ENCODE peak calls at places on chromosomes 7 and 10, in six cellular contexts. O, G, Z, V, E and I are unnamed samples.

GRCh38 chr7:135253851-135254815 is 20.5 kb downstream of the STRA8 start:
- DNase-seq in O (no peak), G (no peak), Z (peak; percentile 88), V (peak; percentile 66), E (no peak), I (no peak)

GRCh38 chr10:30980951-30981616 is 50.6 kb downstream of the ZNF438 start:
- DNase-seq in O (no peak), G (no peak), Z (peak; percentile 91), V (peak; percentile 86), E (peak; percentile 34), I (no peak)

GRCh38 chr7:140724706-140725105 is 28.2 kb downstream of the NDUFB2 start:
- DNase-seq in O (no peak), G (no peak), Z (no peak), V (no peak), E (no peak), I (no peak)

GRCh38 chr10:118563373-118563890 is 32.0 kb downstream of the PRLHR start:
- DNase-seq in O (no peak), G (no peak), Z (no peak), V (no peak), E (no peak), I (no peak)

GRCh38 chr10:103884681-103885139 is 29.3 kb upstream of the SH3PXD2A start:
- DNase-seq in O (peak; percentile 81), G (no peak), Z (no peak), V (peak; percentile 72), E (peak; percentile 21), I (peak; percentile 79)

GRCh38 chr7:132411142-132411541 is 165.1 kb downstream of the PLXNA4 start:
- DNase-seq in O (no peak), G (no peak), Z (no peak), V (no peak), E (no peak), I (no peak)

GRCh38 chr7:29224726-29225125 is 30.2 kb downstream of the CHN2 start:
- DNase-seq in O (no peak), G (no peak), Z (no peak), V (no peak), E (no peak), I (no peak)

GRCh38 chr7:141477866-141478265 is 73.3 kb upstream of the AGK start:
- DNase-seq in O (no peak), G (no peak), Z (no peak), V (no peak), E (no peak), I (no peak)

GRCh38 chr7:51455513-51455912 is 138.9 kb upstream of the COBL start:
- DNase-seq in O (no peak), G (no peak), Z (no peak), V (no peak), E (peak; percentile 19), I (no peak)

GRCh38 chr7:7693881-7694280 is 24.5 kb downstream of the RPA3 start:
- DNase-seq in O (no peak), G (no peak), Z (no peak), V (peak; percentile 58), E (no peak), I (no peak)

GRCh38 chr7:27106181-27106905 is 3.9 kb upstream of the HOXA2 start:
- DNase-seq in O (no peak), G (no peak), Z (peak; percentile 74), V (no peak), E (no peak), I (no peak)

GRCh38 chr7:112204072-112204775 is 2.0 kb downstream of the DOCK4 start:
- DNase-seq in O (no peak), G (no peak), Z (no peak), V (peak; percentile 21), E (no peak), I (no peak)

GRCh38 chr10:31749981-31750850 is 178.4 kb downstream of the ARHGAP12 start:
- DNase-seq in O (no peak), G (no peak), Z (peak; percentile 78), V (peak; percentile 48), E (peak; percentile 63), I (no peak)